ENCODE peak calls at places on chromosomes 11 and 22, in four cellular contexts. One of them, this sample, is unnamed.

GRCh38 chr11:75814686-75815344 is at the start of gene UVRAG:
- DNase-seq in iris pigment epithelial cell: peak
- DNase-seq in dorsolateral prefrontal cortex: peak
- DNase-seq in progenitor cell of endocrine pancreas: peak
- DNase-seq in this sample: peak

GRCh38 chr11:27210509-27210908 is 152.5 kb downstream of the CCDC34 start:
- DNase-seq in iris pigment epithelial cell: no peak
- DNase-seq in dorsolateral prefrontal cortex: no peak
- DNase-seq in progenitor cell of endocrine pancreas: no peak
- DNase-seq in this sample: no peak

GRCh38 chr22:50318356-50318697 is 8.5 kb downstream of the DENND6B start:
- DNase-seq in iris pigment epithelial cell: no peak
- DNase-seq in dorsolateral prefrontal cortex: no peak
- DNase-seq in progenitor cell of endocrine pancreas: no peak
- DNase-seq in this sample: no peak

GRCh38 chr11:110026823-110027626 is 66.2 kb upstream of the ZC3H12C start:
- DNase-seq in iris pigment epithelial cell: no peak
- DNase-seq in dorsolateral prefrontal cortex: peak
- DNase-seq in progenitor cell of endocrine pancreas: no peak
- DNase-seq in this sample: no peak

GRCh38 chr11:67452141-67452952 is at the start of gene GPR152:
- DNase-seq in iris pigment epithelial cell: no peak
- DNase-seq in dorsolateral prefrontal cortex: no peak
- DNase-seq in progenitor cell of endocrine pancreas: no peak
- DNase-seq in this sample: no peak

GRCh38 chr11:3199537-3200295 is 18.9 kb downstream of the MRGPRG start:
- DNase-seq in iris pigment epithelial cell: no peak
- DNase-seq in dorsolateral prefrontal cortex: no peak
- DNase-seq in progenitor cell of endocrine pancreas: no peak
- DNase-seq in this sample: no peak

GRCh38 chr11:120137611-120138521 is at the start of gene TRIM29:
- DNase-seq in iris pigment epithelial cell: no peak
- DNase-seq in dorsolateral prefrontal cortex: no peak
- DNase-seq in progenitor cell of endocrine pancreas: no peak
- DNase-seq in this sample: no peak

GRCh38 chr11:66619080-66619554 is 2.7 kb downstream of the RBM14 start:
- DNase-seq in iris pigment epithelial cell: peak
- DNase-seq in dorsolateral prefrontal cortex: no peak
- DNase-seq in progenitor cell of endocrine pancreas: no peak
- DNase-seq in this sample: peak

GRCh38 chr22:32836286-32836859 is 34.9 kb downstream of the TIMP3 start:
- DNase-seq in iris pigment epithelial cell: peak
- DNase-seq in dorsolateral prefrontal cortex: no peak
- DNase-seq in progenitor cell of endocrine pancreas: no peak
- DNase-seq in this sample: no peak

GRCh38 chr11:7688238-7688826 is 15.0 kb upstream of the CYB5R2 start:
- DNase-seq in iris pigment epithelial cell: peak
- DNase-seq in dorsolateral prefrontal cortex: no peak
- DNase-seq in progenitor cell of endocrine pancreas: no peak
- DNase-seq in this sample: no peak

GRCh38 chr22:45200862-45201511 is 37.3 kb downstream of the NUP50 start:
- DNase-seq in iris pigment epithelial cell: peak
- DNase-seq in dorsolateral prefrontal cortex: no peak
- DNase-seq in progenitor cell of endocrine pancreas: no peak
- DNase-seq in this sample: no peak

GRCh38 chr22:26660961-26661578 is 3.7 kb downstream of the MIAT start:
- DNase-seq in iris pigment epithelial cell: no peak
- DNase-seq in dorsolateral prefrontal cortex: no peak
- DNase-seq in progenitor cell of endocrine pancreas: no peak
- DNase-seq in this sample: no peak

GRCh38 chr11:129322941-129323340 is 52.7 kb upstream of the BARX2 start:
- DNase-seq in iris pigment epithelial cell: no peak
- DNase-seq in dorsolateral prefrontal cortex: no peak
- DNase-seq in progenitor cell of endocrine pancreas: no peak
- DNase-seq in this sample: no peak

GRCh38 chr11:117187799-117188481 is 9.4 kb downstream of the SIDT2 start:
- DNase-seq in iris pigment epithelial cell: no peak
- DNase-seq in dorsolateral prefrontal cortex: no peak
- DNase-seq in progenitor cell of endocrine pancreas: no peak
- DNase-seq in this sample: no peak

GRCh38 chr11:45161252-45162063 is 15.0 kb downstream of the PRDM11 start:
- DNase-seq in iris pigment epithelial cell: no peak
- DNase-seq in dorsolateral prefrontal cortex: no peak
- DNase-seq in progenitor cell of endocrine pancreas: no peak
- DNase-seq in this sample: no peak

GRCh38 chr22:43828711-43829447 is 16.8 kb upstream of the EFCAB6 start:
- DNase-seq in iris pigment epithelial cell: no peak
- DNase-seq in dorsolateral prefrontal cortex: peak
- DNase-seq in progenitor cell of endocrine pancreas: no peak
- DNase-seq in this sample: no peak

GRCh38 chr11:68418671-68419070 is 41.9 kb upstream of the PPP6R3 start:
- DNase-seq in iris pigment epithelial cell: no peak
- DNase-seq in dorsolateral prefrontal cortex: no peak
- DNase-seq in progenitor cell of endocrine pancreas: no peak
- DNase-seq in this sample: no peak

GRCh38 chr11:93784935-93785360 is 866 bp downstream of the MED17 start:
- DNase-seq in iris pigment epithelial cell: peak
- DNase-seq in dorsolateral prefrontal cortex: no peak
- DNase-seq in progenitor cell of endocrine pancreas: no peak
- DNase-seq in this sample: no peak

GRCh38 chr11:126929186-126930085 is 71.1 kb downstream of the KIRREL3 start:
- DNase-seq in iris pigment epithelial cell: no peak
- DNase-seq in dorsolateral prefrontal cortex: no peak
- DNase-seq in progenitor cell of endocrine pancreas: no peak
- DNase-seq in this sample: no peak

GRCh38 chr11:90134420-90135003 is at the start of gene NAALAD2:
- DNase-seq in iris pigment epithelial cell: peak
- DNase-seq in dorsolateral prefrontal cortex: peak
- DNase-seq in progenitor cell of endocrine pancreas: peak
- DNase-seq in this sample: no peak

GRCh38 chr11:114616516-114616915 is 20.9 kb upstream of the NXPE4 start:
- DNase-seq in iris pigment epithelial cell: no peak
- DNase-seq in dorsolateral prefrontal cortex: no peak
- DNase-seq in progenitor cell of endocrine pancreas: no peak
- DNase-seq in this sample: no peak

GRCh38 chr11:1546536-1547466 is 25.3 kb downstream of the DUSP8 start:
- DNase-seq in iris pigment epithelial cell: peak
- DNase-seq in dorsolateral prefrontal cortex: no peak
- DNase-seq in progenitor cell of endocrine pancreas: peak
- DNase-seq in this sample: no peak

GRCh38 chr22:35838849-35839646 is 121.4 kb downstream of the APOL5 start:
- DNase-seq in iris pigment epithelial cell: peak
- DNase-seq in dorsolateral prefrontal cortex: peak
- DNase-seq in progenitor cell of endocrine pancreas: no peak
- DNase-seq in this sample: no peak

GRCh38 chr11:119093951-119094815 is 7.5 kb downstream of the DPAGT1 start:
- DNase-seq in iris pigment epithelial cell: peak
- DNase-seq in dorsolateral prefrontal cortex: peak
- DNase-seq in progenitor cell of endocrine pancreas: peak
- DNase-seq in this sample: peak

GRCh38 chr11:77081381-77081851 is 14.6 kb downstream of the CAPN5 start:
- DNase-seq in iris pigment epithelial cell: no peak
- DNase-seq in dorsolateral prefrontal cortex: no peak
- DNase-seq in progenitor cell of endocrine pancreas: no peak
- DNase-seq in this sample: no peak

GRCh38 chr11:9616858-9617257 is 43.4 kb downstream of the WEE1 start:
- DNase-seq in iris pigment epithelial cell: peak
- DNase-seq in dorsolateral prefrontal cortex: no peak
- DNase-seq in progenitor cell of endocrine pancreas: no peak
- DNase-seq in this sample: no peak

GRCh38 chr22:31496735-31497146 is 405 bp downstream of the SFI1 start:
- DNase-seq in iris pigment epithelial cell: no peak
- DNase-seq in dorsolateral prefrontal cortex: no peak
- DNase-seq in progenitor cell of endocrine pancreas: peak
- DNase-seq in this sample: peak

This sample was measured in effector CD4-positive, alpha-beta T cell.